ENCODE peak calls at places on chromosomes 6 and 20, in eight cellular contexts. L, E, B, Q, Y, Z, H and M are unnamed samples.

GRCh38 chr6:89413006-89413400 is 930 bp upstream of the RRAGD start:
- DNase-seq in L (no peak), E (peak; percentile 59), B (no peak), Q (no peak), Y (no peak), Z (no peak), H (no peak), M (no peak)

GRCh38 chr6:99189823-99190721 is 159.4 kb downstream of the FAXC start:
- DNase-seq in L (no peak), E (no peak), B (no peak), Q (no peak), Y (no peak), Z (no peak), H (no peak), M (no peak)

GRCh38 chr20:12171927-12172581 is 254.4 kb downstream of the BTBD3 start:
- DNase-seq in L (peak; percentile 41), E (peak; percentile 9), B (peak; percentile 40), Q (no peak), Y (no peak), Z (no peak), H (no peak), M (no peak)

GRCh38 chr20:8720089-8720488 is 348.8 kb upstream of the PLCB4 start:
- DNase-seq in L (no peak), E (no peak), B (no peak), Q (no peak), Y (no peak), Z (no peak), H (no peak), M (no peak)

GRCh38 chr6:75285156-75285639 is 606 bp upstream of the TMEM30A start:
- DNase-seq in L (no peak), E (no peak), B (peak; percentile 56), Q (no peak), Y (no peak), Z (no peak), H (no peak), M (no peak)

GRCh38 chr6:69593706-69594105 is 203.1 kb downstream of the LMBRD1 start:
- DNase-seq in L (no peak), E (no peak), B (no peak), Q (no peak), Y (no peak), Z (no peak), H (no peak), M (no peak)

GRCh38 chr6:155216312-155217028 is 47.3 kb upstream of the CLDN20 start:
- DNase-seq in L (no peak), E (no peak), B (no peak), Q (no peak), Y (no peak), Z (no peak), H (no peak), M (no peak)

GRCh38 chr6:157097255-157097936 is 225.9 kb downstream of the TMEM242 start:
- DNase-seq in L (no peak), E (peak; percentile 26), B (no peak), Q (no peak), Y (no peak), Z (no peak), H (no peak), M (no peak)

GRCh38 chr6:13071946-13072345 is 256.4 kb downstream of the TBC1D7 start:
- DNase-seq in L (no peak), E (no peak), B (no peak), Q (no peak), Y (no peak), Z (no peak), H (no peak), M (no peak)

GRCh38 chr6:16334671-16335070 is 96.3 kb downstream of the GMPR start:
- DNase-seq in L (peak; percentile 90), E (peak; percentile 28), B (peak; percentile 89), Q (peak; percentile 82), Y (no peak), Z (no peak), H (no peak), M (peak; percentile 23)

GRCh38 chr20:16714765-16715164 is 15.1 kb upstream of the SNRPB2 start:
- DNase-seq in L (no peak), E (no peak), B (no peak), Q (no peak), Y (no peak), Z (no peak), H (no peak), M (no peak)

GRCh38 chr6:112014483-112014882 is 39.4 kb upstream of the CCN6 start:
- DNase-seq in L (no peak), E (no peak), B (no peak), Q (no peak), Y (no peak), Z (no peak), H (no peak), M (peak; percentile 76)

GRCh38 chr6:126188271-126188909 is 151.5 kb upstream of the CENPW start:
- DNase-seq in L (no peak), E (no peak), B (no peak), Q (no peak), Y (no peak), Z (no peak), H (no peak), M (no peak)

GRCh38 chr6:63565727-63566625 is 6.3 kb upstream of the LOC128125822 start:
- DNase-seq in L (no peak), E (peak; percentile 20), B (no peak), Q (no peak), Y (no peak), Z (no peak), H (no peak), M (no peak)

GRCh38 chr20:61748376-61748775 is 317.3 kb downstream of the TAF4 start:
- DNase-seq in L (no peak), E (no peak), B (no peak), Q (no peak), Y (no peak), Z (no peak), H (no peak), M (no peak)

GRCh38 chr6:136524339-136524935 is 25.8 kb downstream of the MAP7 start:
- DNase-seq in L (no peak), E (no peak), B (no peak), Q (no peak), Y (no peak), Z (no peak), H (no peak), M (no peak)

GRCh38 chr6:114762145-114762544 is 419.3 kb upstream of the HS3ST5 start:
- DNase-seq in L (no peak), E (no peak), B (no peak), Q (no peak), Y (no peak), Z (no peak), H (no peak), M (no peak)

GRCh38 chr6:156336096-156336495 is 441.1 kb upstream of the ARID1B start:
- DNase-seq in L (no peak), E (peak; percentile 23), B (no peak), Q (no peak), Y (no peak), Z (no peak), H (no peak), M (no peak)

GRCh38 chr6:113674075-113674474 is 183.1 kb upstream of the MARCKS start:
- DNase-seq in L (no peak), E (peak; percentile 68), B (no peak), Q (no peak), Y (no peak), Z (no peak), H (no peak), M (no peak)

GRCh38 chr20:2042400-2042799 is 48.5 kb upstream of the PDYN start:
- DNase-seq in L (no peak), E (no peak), B (no peak), Q (no peak), Y (no peak), Z (no peak), H (no peak), M (no peak)

GRCh38 chr20:63560856-63561609 is 7.1 kb downstream of the FNDC11 start:
- DNase-seq in L (no peak), E (no peak), B (no peak), Q (no peak), Y (no peak), Z (no peak), H (no peak), M (no peak)
- TF ChIP-seq POLR2A in L (no peak), E (no peak), B (no peak), Q (no peak), Y (no peak), Z (no peak), H (no peak), M (no peak)

GRCh38 chr20:36236786-36237121 is 476 bp downstream of the AAR2 start:
- DNase-seq in L (no peak), E (no peak), B (no peak), Q (no peak), Y (no peak), Z (no peak), H (no peak), M (no peak)

GRCh38 chr20:36238153-36238552 is 1.9 kb downstream of the AAR2 start:
- DNase-seq in L (no peak), E (no peak), B (no peak), Q (no peak), Y (no peak), Z (no peak), H (no peak), M (no peak)

GRCh38 chr20:36237477-36237876 is 1.2 kb downstream of the AAR2 start:
- DNase-seq in L (no peak), E (no peak), B (no peak), Q (no peak), Y (no peak), Z (no peak), H (no peak), M (peak; percentile 32)

GRCh38 chr20:36234771-36235320 is 1.4 kb upstream of the AAR2 start:
- DNase-seq in L (no peak), E (no peak), B (no peak), Q (no peak), Y (no peak), Z (no peak), H (no peak), M (no peak)

GRCh38 chr20:36235892-36236785 is at the start of gene AAR2:
- DNase-seq in L (peak; percentile 64), E (peak; percentile 82), B (peak; percentile 88), Q (peak; percentile 47), Y (peak; percentile 91), Z (no peak), H (peak; percentile 72), M (peak; percentile 89)
- TF ChIP-seq POLR2A in L (no peak), E (peak; percentile 6), B (peak; percentile 80), Q (no peak), Y (no peak), Z (no peak), H (peak; percentile 36), M (peak; percentile 70)

GRCh38 chr6:129709909-129710721 is at the start of gene ARHGAP18:
- DNase-seq in L (peak; percentile 85), E (peak; percentile 95), B (peak; percentile 97), Q (peak; percentile 87), Y (peak; percentile 92), Z (peak; percentile 45), H (peak; percentile 88), M (peak; percentile 97)
- TF ChIP-seq POLR2A in L (peak; percentile 56), E (peak; percentile 71), B (peak; percentile 66), Q (peak; percentile 63), Y (no peak), Z (no peak), H (peak; percentile 70), M (peak; percentile 95)

GRCh38 chr20:59971428-59971827 is 13.2 kb downstream of the CDH26 start:
- DNase-seq in L (no peak), E (no peak), B (no peak), Q (no peak), Y (no peak), Z (no peak), H (no peak), M (no peak)
- TF ChIP-seq POLR2A in L (no peak), E (no peak), B (no peak), Q (no peak), Y (no peak), Z (no peak), H (no peak), M (no peak)